ENCODE peak calls at places on chromosomes 11 and 22, in nine cellular contexts. H, I, K, J, Y, Q, D, Z and X are unnamed samples.

GRCh38 chr11:105609341-105609781 is 512 bp upstream of the GRIA4 start:
- DNase-seq in I (peak; percentile 59), H (no peak), D (no peak), Y (no peak), Q (no peak), J (peak; percentile 89), Z (no peak), K (peak; percentile 52), X (peak; percentile 55)

GRCh38 chr11:98531576-98531975 is 489.2 kb upstream of the CNTN5 start:
- DNase-seq in Q (no peak), H (no peak), D (no peak), Y (no peak), K (no peak), Z (no peak), I (peak; percentile 78), J (no peak), X (no peak)

GRCh38 chr22:36068776-36069344 is 40.2 kb upstream of the RBFOX2 start:
- DNase-seq in Y (no peak), Z (no peak), D (no peak), K (no peak), I (peak; percentile 40), Q (no peak), H (no peak), J (no peak), X (peak; percentile 88)

GRCh38 chr11:6320411-6321207 is at the start of gene CAVIN3:
- DNase-seq in H (peak; percentile 1), Y (peak; percentile 89), J (peak; percentile 50), D (peak; percentile 91), Q (peak; percentile 66), Z (peak; percentile 73), K (peak; percentile 74), I (peak; percentile 94), X (no peak)

GRCh38 chr11:120883404-120884135 is 140.3 kb upstream of the TBCEL start:
- DNase-seq in Y (no peak), I (peak; percentile 17), Z (no peak), D (peak; percentile 62), J (peak; percentile 53), K (no peak), H (no peak), Q (no peak), X (no peak)

GRCh38 chr22:45895436-45896152 is 81.4 kb downstream of the WNT7B start:
- DNase-seq in K (no peak), Z (no peak), I (no peak), J (no peak), D (peak; percentile 13), Q (no peak), Y (no peak), H (no peak), X (no peak)

GRCh38 chr11:13311570-13311969 is 34.0 kb downstream of the BMAL1 start:
- DNase-seq in Q (no peak), I (no peak), Z (no peak), D (no peak), Y (no peak), J (no peak), K (no peak), H (no peak), X (no peak)

GRCh38 chr11:112173152-112173551 is 2.2 kb upstream of the BCO2 start:
- DNase-seq in J (no peak), D (no peak), H (no peak), Q (no peak), Z (no peak), K (peak; percentile 18), I (peak; percentile 30), Y (no peak), X (peak; percentile 32)

GRCh38 chr11:6284250-6284649 is 24.6 kb downstream of the CCKBR start:
- DNase-seq in Y (no peak), H (no peak), I (no peak), J (no peak), K (no peak), D (no peak), Q (no peak), Z (no peak), X (no peak)

GRCh38 chr11:16271258-16271657 is 85.1 kb downstream of the SOX6 start:
- DNase-seq in K (no peak), I (no peak), H (no peak), Y (no peak), Q (no peak), J (no peak), Z (no peak), D (no peak), X (no peak)

GRCh38 chr11:60944504-60945294 is 7.3 kb downstream of the SLC15A3 start:
- DNase-seq in Z (no peak), Y (no peak), I (no peak), K (no peak), H (no peak), D (no peak), J (no peak), Q (no peak), X (peak; percentile 16)

GRCh38 chr22:48301421-48301820 is 1526.3 kb downstream of the BRD1 start:
- DNase-seq in Y (no peak), H (no peak), I (no peak), Q (no peak), D (no peak), J (peak; percentile 62), K (no peak), Z (no peak), X (no peak)

GRCh38 chr11:128513915-128514681 is 73.3 kb downstream of the ETS1 start:
- DNase-seq in Q (no peak), Z (no peak), D (no peak), J (no peak), H (no peak), K (no peak), Y (no peak), I (peak; percentile 12), X (no peak)

GRCh38 chr11:114283422-114283821 is 12.8 kb upstream of the NNMT start:
- DNase-seq in K (no peak), Y (no peak), I (no peak), Z (no peak), J (no peak), H (no peak), D (no peak), Q (no peak), X (no peak)

GRCh38 chr22:48832592-48832991 is 995.1 kb downstream of the BRD1 start:
- DNase-seq in J (no peak), Q (no peak), Z (no peak), H (no peak), I (no peak), D (no peak), Y (peak; percentile 46), K (no peak), X (no peak)

GRCh38 chr22:24325105-24325757 is 54.6 kb downstream of the SPECC1L start:
- DNase-seq in Y (peak; percentile 27), D (no peak), I (peak; percentile 79), K (peak; percentile 79), Z (peak; percentile 63), H (no peak), J (peak; percentile 60), Q (peak; percentile 80), X (peak; percentile 42)

GRCh38 chr22:29041408-29041807 is 20.2 kb downstream of the C22orf31 start:
- DNase-seq in H (no peak), D (no peak), Y (no peak), Q (no peak), J (peak; percentile 50), Z (no peak), K (peak; percentile 25), I (peak; percentile 66), X (no peak)

GRCh38 chr22:44677299-44678244 is 24.4 kb upstream of the PRR5 start:
- DNase-seq in Z (no peak), K (no peak), J (no peak), H (no peak), D (no peak), I (no peak), Y (no peak), Q (no peak), X (no peak)

GRCh38 chr11:111792314-111792713 is 26.1 kb upstream of the PPP2R1B start:
- DNase-seq in Q (no peak), Z (no peak), D (no peak), Y (no peak), I (no peak), H (no peak), J (no peak), K (no peak), X (no peak)